ENCODE peak calls at places on chromosomes 3 and 15, in six cellular contexts. I, P, J, A, Y and N are unnamed samples.

GRCh38 chr3:184467171-184467570 is 87.3 kb downstream of the CHRD start:
- DNase-seq in I (no peak), P (no peak), J (no peak), A (no peak), Y (no peak), N (no peak)

GRCh38 chr3:50333744-50334328 is 5.8 kb upstream of the TUSC2 start:
- DNase-seq in I (no peak), P (no peak), J (no peak), A (no peak), Y (no peak), N (no peak)

GRCh38 chr15:59327942-59328341 is 44.7 kb downstream of the MYO1E start:
- DNase-seq in I (no peak), P (no peak), J (no peak), A (peak), Y (no peak), N (peak)

GRCh38 chr3:112778298-112779008 is 68.2 kb downstream of the CD200R1L start:
- DNase-seq in I (no peak), P (no peak), J (no peak), A (no peak), Y (no peak), N (no peak)

GRCh38 chr3:46400000-46400734 is 6.7 kb downstream of the CCR5AS start:
- DNase-seq in I (no peak), P (no peak), J (no peak), A (no peak), Y (no peak), N (no peak)

GRCh38 chr3:159637895-159638542 is 350.6 kb upstream of the IL12A start:
- DNase-seq in I (no peak), P (no peak), J (no peak), A (no peak), Y (no peak), N (no peak)

GRCh38 chr15:50256188-50257041 is 9.1 kb downstream of the HDC start:
- DNase-seq in I (no peak), P (no peak), J (no peak), A (no peak), Y (no peak), N (no peak)

GRCh38 chr15:65286069-65286703 is 497 bp downstream of the PARP16 start:
- DNase-seq in I (peak), P (peak), J (no peak), A (no peak), Y (peak), N (peak)

GRCh38 chr3:129845956-129846355 is 47.6 kb downstream of the TMCC1 start:
- DNase-seq in I (no peak), P (no peak), J (no peak), A (no peak), Y (no peak), N (no peak)

GRCh38 chr3:49554639-49555265 is 475 bp downstream of the BSN start:
- DNase-seq in I (peak), P (peak), J (peak), A (no peak), Y (peak), N (peak)

GRCh38 chr15:81327526-81327925 is 3.6 kb upstream of the STARD5 start:
- DNase-seq in I (no peak), P (no peak), J (no peak), A (no peak), Y (no peak), N (no peak)

GRCh38 chr3:144843099-144843498 is 871.5 kb downstream of the DIPK2A start:
- DNase-seq in I (no peak), P (no peak), J (no peak), A (no peak), Y (no peak), N (no peak)

GRCh38 chr3:18501679-18502343 is 76.7 kb upstream of the SATB1 start:
- DNase-seq in I (no peak), P (no peak), J (no peak), A (no peak), Y (no peak), N (no peak)

GRCh38 chr3:180548050-180548449 is 53.9 kb upstream of the TTC14 start:
- DNase-seq in I (no peak), P (no peak), J (no peak), A (no peak), Y (no peak), N (no peak)

GRCh38 chr3:128844502-128844901 is 34.9 kb upstream of the ACAD9 start:
- DNase-seq in I (no peak), P (no peak), J (no peak), A (no peak), Y (no peak), N (no peak)

GRCh38 chr3:132563409-132564074 is 33.5 kb upstream of the ACKR4 start:
- DNase-seq in I (no peak), P (no peak), J (no peak), A (no peak), Y (peak), N (no peak)

GRCh38 chr15:58440181-58440910 is 8.6 kb downstream of the LIPC start:
- DNase-seq in I (no peak), P (no peak), J (no peak), A (no peak), Y (no peak), N (no peak)

GRCh38 chr3:77468408-77469045 is 428.6 kb downstream of the ROBO2 start:
- DNase-seq in I (no peak), P (no peak), J (no peak), A (no peak), Y (no peak), N (no peak)

GRCh38 chr3:64508140-64508539 is 179.7 kb downstream of the ADAMTS9 start:
- DNase-seq in I (no peak), P (no peak), J (no peak), A (no peak), Y (no peak), N (no peak)

GRCh38 chr3:126021702-126022101 is 52.7 kb downstream of the ROPN1B start:
- DNase-seq in I (no peak), P (no peak), J (no peak), A (no peak), Y (no peak), N (no peak)

GRCh38 chr3:109339186-109339585 is 1.8 kb upstream of the DPPA4 start:
- DNase-seq in I (no peak), P (no peak), J (no peak), A (no peak), Y (no peak), N (no peak)

GRCh38 chr15:88904808-88905327 is 8.3 kb downstream of the MFGE8 start:
- DNase-seq in I (peak), P (no peak), J (peak), A (peak), Y (peak), N (peak)

GRCh38 chr15:42069496-42070275 is 24.7 kb downstream of the PLA2G4D start:
- DNase-seq in I (no peak), P (peak), J (no peak), A (no peak), Y (no peak), N (no peak)

GRCh38 chr3:30241721-30242120 is 364.7 kb upstream of the TGFBR2 start:
- DNase-seq in I (no peak), P (no peak), J (no peak), A (no peak), Y (no peak), N (no peak)

GRCh38 chr3:135907422-135908165 is 57.9 kb upstream of the PPP2R3A start:
- DNase-seq in I (no peak), P (no peak), J (no peak), A (no peak), Y (no peak), N (no peak)

GRCh38 chr3:46422617-46423016 is 15.6 kb downstream of the CCRL2 start:
- DNase-seq in I (no peak), P (no peak), J (no peak), A (no peak), Y (no peak), N (no peak)

GRCh38 chr3:13300546-13301294 is 119.4 kb downstream of the NUP210 start:
- DNase-seq in I (no peak), P (no peak), J (no peak), A (no peak), Y (no peak), N (no peak)

GRCh38 chr15:41948499-41948898 is 23.9 kb downstream of the EHD4 start:
- DNase-seq in I (no peak), P (no peak), J (no peak), A (no peak), Y (no peak), N (no peak)

GRCh38 chr3:126259411-126260391 is 79.3 kb upstream of the ALDH1L1 start:
- DNase-seq in I (no peak), P (peak), J (peak), A (no peak), Y (peak), N (no peak)

GRCh38 chr15:74011610-74012009 is 17.1 kb downstream of the PML start:
- DNase-seq in I (no peak), P (no peak), J (peak), A (no peak), Y (no peak), N (no peak)

GRCh38 chr15:71337197-71337845 is 222.1 kb downstream of the THSD4 start:
- DNase-seq in I (no peak), P (no peak), J (no peak), A (no peak), Y (no peak), N (no peak)

GRCh38 chr15:43266834-43267233 is at the start of gene TGM5:
- DNase-seq in I (no peak), P (no peak), J (no peak), A (no peak), Y (no peak), N (no peak)

GRCh38 chr15:47429376-47429775 is 287.9 kb upstream of the SEMA6D start:
- DNase-seq in I (no peak), P (no peak), J (no peak), A (no peak), Y (no peak), N (no peak)

GRCh38 chr3:81716870-81717509 is 44.5 kb downstream of the GBE1 start:
- DNase-seq in I (no peak), P (no peak), J (no peak), A (no peak), Y (no peak), N (no peak)

GRCh38 chr3:123719785-123720531 is 135.1 kb upstream of the HACD2 start:
- DNase-seq in I (no peak), P (peak), J (peak), A (no peak), Y (no peak), N (no peak)

GRCh38 chr15:101479851-101480612 is 9.5 kb downstream of the PCSK6 start:
- DNase-seq in I (no peak), P (peak), J (peak), A (no peak), Y (no peak), N (no peak)

DNA sequence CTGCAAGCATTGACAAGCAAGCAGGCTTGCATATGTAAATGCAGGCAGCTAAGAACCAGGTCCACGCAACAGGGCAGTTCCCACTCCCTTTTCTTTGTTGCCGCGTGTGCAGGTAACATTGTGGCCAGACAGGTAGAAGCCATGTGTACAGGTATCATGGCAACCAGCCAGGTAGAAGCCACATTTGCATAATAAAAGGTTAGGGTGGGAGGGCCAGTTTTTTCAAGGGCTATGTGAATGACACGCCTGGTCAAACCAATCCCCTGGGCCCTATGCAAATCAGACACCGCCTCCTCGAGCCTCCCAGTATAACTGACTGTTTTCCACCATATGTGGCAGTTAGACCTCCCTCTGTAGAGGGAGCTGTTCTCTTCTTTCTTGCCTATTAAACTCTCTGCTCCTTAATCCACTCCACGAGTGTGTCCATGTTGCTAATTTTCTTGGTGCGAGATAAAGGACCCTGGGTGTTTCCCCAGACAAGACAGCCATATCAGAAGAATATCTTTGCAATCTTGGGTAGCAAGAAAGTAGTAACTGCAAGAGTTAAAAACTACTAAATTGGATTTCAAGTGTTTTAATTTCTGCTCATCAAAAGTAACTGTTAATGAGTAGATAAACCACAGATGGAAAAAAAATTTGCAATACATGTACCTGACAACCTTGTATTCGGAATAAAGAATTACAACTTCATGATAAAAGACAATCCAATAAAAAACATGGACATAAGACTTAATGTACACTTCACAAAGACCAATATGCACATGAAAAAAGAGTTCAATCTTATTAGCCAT is 21.8 kb downstream of the PCOLCE2 start:
- DNase-seq in I (peak), P (no peak), J (no peak), A (no peak), Y (no peak), N (no peak)
- TF ChIP-seq CTCF in I (peak), P (no peak), J (no peak), A (no peak), Y (peak), N (no peak)

DNA sequence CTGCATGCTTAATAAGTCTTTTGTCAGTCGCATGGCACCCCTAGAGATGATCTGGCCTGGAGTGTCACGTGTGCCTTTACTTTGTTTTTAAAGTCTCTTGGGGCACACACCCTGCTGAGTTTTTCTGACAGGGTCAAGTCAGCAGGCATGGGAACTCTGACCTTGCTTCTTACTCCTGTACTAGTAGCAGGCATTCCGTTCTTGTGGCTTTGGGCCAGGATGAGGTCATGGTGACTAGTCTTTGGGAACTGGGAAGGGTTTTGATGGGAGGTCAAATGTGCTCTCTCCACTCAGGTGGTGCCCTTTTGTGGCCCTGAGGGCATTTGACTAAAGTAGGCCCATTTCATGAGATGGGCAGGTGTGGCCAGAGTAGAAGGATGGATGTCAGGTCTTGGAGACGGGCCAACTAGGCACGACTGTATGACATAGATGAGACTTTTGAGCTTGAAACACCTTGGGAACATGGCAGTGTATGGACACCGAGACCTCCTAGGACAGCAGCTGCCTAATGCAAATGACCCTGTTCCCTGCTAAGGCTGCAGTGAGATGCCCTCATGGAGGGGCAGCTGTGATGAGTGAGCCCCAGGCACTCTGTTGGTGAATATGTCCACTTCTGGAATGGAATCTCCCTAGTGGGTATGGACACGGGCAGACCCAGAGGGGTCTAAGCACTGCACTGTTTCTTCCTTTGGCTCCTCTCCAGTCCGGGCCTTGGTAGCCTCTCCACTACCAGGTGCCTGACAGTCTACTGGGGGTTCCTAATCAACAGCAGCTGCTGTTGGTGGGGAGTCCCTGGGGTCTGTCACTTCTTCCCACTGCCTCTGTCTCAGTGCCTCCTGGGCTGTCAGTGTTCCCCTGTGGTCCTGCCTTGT is 16.4 kb downstream of the SRPRB start:
- DNase-seq in I (no peak), P (no peak), J (peak), A (no peak), Y (no peak), N (no peak)
- TF ChIP-seq CTCF in I (peak), P (peak), J (no peak), A (no peak), Y (peak), N (no peak)

DNA sequence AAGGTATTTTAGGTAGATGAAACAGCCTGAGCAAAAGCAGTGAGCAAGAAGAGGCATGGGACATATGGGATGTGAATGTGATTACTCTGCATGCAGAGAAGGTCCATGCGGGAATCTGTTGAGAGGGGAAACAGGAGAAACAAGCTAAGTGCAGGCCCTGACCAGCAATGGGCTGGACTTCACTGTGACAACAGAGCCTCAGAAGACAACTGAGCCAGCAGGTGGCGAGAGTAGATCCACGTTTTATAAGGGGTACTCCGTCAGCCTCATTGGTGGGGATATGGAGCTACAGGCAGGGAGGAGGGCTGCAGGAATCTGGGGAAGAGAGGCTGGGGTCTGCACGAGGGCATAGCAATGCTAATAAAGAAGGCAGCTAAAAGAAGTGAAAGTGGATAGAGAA is 405.9 kb upstream of the LMCD1 start:
- DNase-seq in I (no peak), P (no peak), J (no peak), A (no peak), Y (no peak), N (no peak)
- TF ChIP-seq CTCF in I (peak), P (no peak), J (no peak), A (no peak), Y (peak), N (no peak)

DNA sequence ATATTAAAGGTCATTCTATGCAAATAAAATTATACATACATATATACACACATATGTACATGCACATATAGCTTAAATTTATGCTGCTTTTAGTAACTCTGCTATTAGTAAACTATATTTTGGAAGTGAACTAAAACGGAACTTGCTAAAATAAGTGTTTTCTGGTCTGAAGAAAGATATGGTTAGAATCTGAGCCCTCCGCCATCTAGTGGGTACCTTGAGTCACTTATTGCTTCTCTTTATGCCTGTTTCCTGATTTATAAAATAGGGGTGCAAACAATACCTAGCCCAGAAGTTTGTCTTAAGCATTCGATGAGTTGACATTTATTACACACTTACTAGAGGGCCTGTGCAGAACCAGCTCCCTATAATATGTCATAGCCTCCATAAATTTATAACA is 255.7 kb downstream of the CNTN6 start:
- DNase-seq in I (no peak), P (no peak), J (no peak), A (no peak), Y (no peak), N (no peak)
- TF ChIP-seq CTCF in I (no peak), P (no peak), J (no peak), A (no peak), Y (peak), N (no peak)

GRCh38 chr3:37308247-37308646 is 133.9 kb upstream of the LRRFIP2 start:
- DNase-seq in I (no peak), P (no peak), J (no peak), A (no peak), Y (peak), N (no peak)
- TF ChIP-seq CTCF in I (peak), P (peak), J (no peak), A (peak), Y (peak), N (peak)

DNA sequence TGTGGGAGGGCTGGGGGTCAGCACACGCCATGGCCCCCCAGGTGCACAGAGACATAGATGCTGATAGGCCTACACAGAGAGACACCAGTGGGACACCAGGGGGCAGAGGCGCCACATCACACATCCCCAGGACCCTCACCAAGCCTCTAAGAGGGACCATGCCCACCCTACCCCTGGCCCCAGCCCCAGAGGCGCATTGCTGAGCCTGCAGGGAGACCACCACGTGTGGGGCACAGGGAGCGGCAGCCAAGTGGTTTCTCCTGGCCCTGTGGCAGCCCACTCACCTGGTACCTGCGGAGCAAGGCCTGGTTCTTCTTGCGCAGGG is 1.2 kb downstream of the CCDC9B start:
- DNase-seq in I (no peak), P (peak), J (no peak), A (no peak), Y (no peak), N (no peak)
- TF ChIP-seq CTCF in I (no peak), P (no peak), J (no peak), A (no peak), Y (no peak), N (no peak)

GRCh38 chr15:29938701-29939340 is 116.6 kb upstream of the TJP1 start:
- DNase-seq in I (no peak), P (no peak), J (no peak), A (no peak), Y (peak), N (no peak)

GRCh38 chr15:29944925-29945324 is 122.7 kb upstream of the TJP1 start:
- DNase-seq in I (no peak), P (no peak), J (no peak), A (no peak), Y (no peak), N (no peak)

GRCh38 chr15:29939404-29939803 is 117.1 kb upstream of the TJP1 start:
- DNase-seq in I (no peak), P (no peak), J (no peak), A (no peak), Y (no peak), N (no peak)

GRCh38 chr15:29942548-29942947 is 120.3 kb upstream of the TJP1 start:
- DNase-seq in I (no peak), P (peak), J (no peak), A (no peak), Y (no peak), N (no peak)

GRCh38 chr15:29942144-29942543 is 119.9 kb upstream of the TJP1 start:
- DNase-seq in I (no peak), P (no peak), J (no peak), A (no peak), Y (no peak), N (no peak)
- TF ChIP-seq CTCF in I (peak), P (no peak), J (no peak), A (no peak), Y (peak), N (no peak)

DNA sequence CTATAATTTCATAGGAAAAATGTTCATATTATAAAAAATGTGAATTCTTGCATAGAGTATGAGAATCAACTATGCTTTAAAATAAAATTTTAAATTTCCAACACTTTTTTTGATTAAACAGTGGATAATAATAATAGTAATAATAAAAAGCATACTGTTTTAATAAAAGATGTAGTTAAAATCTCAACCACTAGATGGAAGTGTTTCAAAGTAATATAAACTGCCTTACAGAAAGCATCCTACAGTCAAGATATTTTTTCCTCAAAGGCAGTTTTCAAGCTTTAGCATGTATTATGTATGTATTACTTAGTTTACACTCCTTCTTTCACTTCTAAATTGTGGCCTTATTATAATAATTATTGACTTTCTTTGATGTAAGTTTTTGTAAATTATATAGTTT is 217.5 kb downstream of the CHL1 start:
- DNase-seq in I (no peak), P (no peak), J (no peak), A (no peak), Y (peak), N (no peak)
- TF ChIP-seq CTCF in I (peak), P (peak), J (no peak), A (peak), Y (peak), N (no peak)